ENCODE peak calls at places on chromosomes 13 and 19, in nine cellular contexts. B is PC-3, D is GM23338, X is GM23248, Z is Karpas-422, A is K562, T is heart left ventricle, U is fibroblast of lung, C is Caco-2. S is an unnamed sample. For H3K36me3, the result is how much of the 10 kb centered on the place peaks cover.

GRCh38 chr19:15453091-15453498 is 3.3 kb upstream of the WIZ start:
- DNase-seq in X (peak), U (no peak), C (no peak), B (no peak), D (peak), A (no peak), Z (no peak), T (peak), S (no peak)

GRCh38 chr13:37595162-37595561 is 3.4 kb downstream of the POSTN start:
- DNase-seq in B (no peak), U (peak), Z (no peak), D (peak), C (no peak), T (no peak), X (peak), A (no peak), S (peak)

GRCh38 chr19:21264416-21264815 is 64.8 kb downstream of the ZNF708 start:
- DNase-seq in Z (no peak), C (no peak), B (no peak), U (no peak), A (no peak), D (no peak), T (no peak), X (no peak), S (no peak)

GRCh38 chr13:77359171-77359570 is 32.3 kb upstream of the MYCBP2 start:
- DNase-seq in A (no peak), T (no peak), U (no peak), D (no peak), C (no peak), B (peak), Z (no peak), X (peak), S (no peak)

GRCh38 chr13:32175307-32175706 is 139.9 kb downstream of the ZAR1L start:
- DNase-seq in T (no peak), A (peak), C (no peak), Z (no peak), D (no peak), U (no peak), X (no peak), B (no peak), S (no peak)

GRCh38 chr13:91879360-91879759 is 480.9 kb downstream of the GPC5 start:
- DNase-seq in U (no peak), B (no peak), T (no peak), A (no peak), D (no peak), Z (no peak), C (no peak), X (no peak), S (no peak)

GRCh38 chr13:29429496-29429895 is 166.0 kb downstream of the SLC7A1 start:
- DNase-seq in Z (no peak), D (no peak), U (no peak), C (no peak), T (no peak), B (no peak), X (peak), A (no peak), S (peak)

GRCh38 chr13:45831851-45832250 is 19.7 kb downstream of the SIAH3 start:
- DNase-seq in T (no peak), D (no peak), A (no peak), B (no peak), X (no peak), U (no peak), C (no peak), Z (no peak), S (no peak)

GRCh38 chr13:105139380-105140285 is 1395.8 kb downstream of the EFNB2 start:
- DNase-seq in T (peak), B (no peak), C (peak), A (no peak), D (peak), X (no peak), U (peak), Z (peak), S (no peak)

GRCh38 chr13:33328691-33329090 is 43.1 kb upstream of the STARD13 start:
- DNase-seq in C (no peak), U (no peak), D (no peak), A (no peak), T (no peak), B (no peak), Z (no peak), X (no peak), S (peak)

GRCh38 chr13:51520524-51520923 is 63.7 kb upstream of the WDFY2 start:
- DNase-seq in B (peak), X (peak), D (no peak), T (no peak), A (no peak), Z (no peak), U (peak), C (no peak), S (peak)

GRCh38 chr13:111049791-111050538 is 65.1 kb upstream of the ARHGEF7 start:
- DNase-seq in C (no peak), B (peak), T (peak), A (peak), X (peak), U (peak), D (peak), Z (no peak), S (peak)

GRCh38 chr13:100149389-100149788 is 60.5 kb downstream of the PCCA start:
- DNase-seq in T (no peak), X (no peak), D (no peak), A (no peak), B (no peak), Z (no peak), C (no peak), U (no peak), S (no peak)

GRCh38 chr13:45682494-45683008 is 19.6 kb upstream of the CBY2 start:
- DNase-seq in T (no peak), Z (no peak), D (no peak), A (no peak), C (no peak), U (no peak), B (no peak), X (no peak), S (no peak)

GRCh38 chr13:114049026-114049425 is 75.2 kb upstream of the C13orf46 start:
- DNase-seq in D (no peak), Z (no peak), T (no peak), C (no peak), U (no peak), A (no peak), B (no peak), X (no peak), S (no peak)

GRCh38 chr13:44523176-44524017 is 52.7 kb downstream of the TSC22D1 start:
- DNase-seq in B (peak), C (no peak), U (peak), A (no peak), X (peak), T (no peak), Z (no peak), D (peak), S (peak)

GRCh38 chr13:74040200-74040599 is 94.0 kb downstream of the KLF12 start:
- DNase-seq in Z (peak), D (peak), U (peak), X (peak), T (peak), C (peak), B (peak), A (peak), S (no peak)

GRCh38 chr19:30069535-30070197 is 127.6 kb downstream of the URI1 start:
- DNase-seq in B (no peak), A (no peak), Z (no peak), D (no peak), U (no peak), C (no peak), X (no peak), T (no peak), S (no peak)

GRCh38 chr19:43739419-43739818 is 15.3 kb downstream of the SMG9 start:
- DNase-seq in T (no peak), B (no peak), U (no peak), X (no peak), A (no peak), C (no peak), Z (no peak), D (no peak), S (no peak)

DNA sequence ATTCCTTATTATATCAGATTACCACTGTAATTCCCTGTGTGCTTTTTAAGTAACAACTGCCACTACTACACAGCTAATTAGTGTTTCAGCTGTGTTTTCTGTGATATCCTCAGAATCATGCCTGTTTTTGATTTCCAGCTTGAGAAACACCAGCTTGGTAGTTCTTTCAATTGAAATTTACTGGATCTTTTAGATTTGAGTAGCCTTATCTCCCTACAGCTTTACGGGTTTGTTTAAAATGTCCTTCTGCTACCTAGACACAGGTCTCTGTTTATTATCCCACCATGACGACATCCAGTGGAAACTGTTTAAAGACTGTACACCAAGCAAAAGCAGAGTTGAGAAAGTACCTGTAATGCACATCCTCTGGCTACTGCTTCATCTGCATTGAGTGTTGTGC is 12.1 kb downstream of the HSPH1 start:
- DNase-seq in T (no peak), B (no peak), X (no peak), A (no peak), C (no peak), Z (no peak), D (no peak), U (no peak), S (no peak)
- H3K36me3 ChIP-seq in T (half or more), B (half or more), X (half or more), A (half or more), C (under half), Z (half or more), D (half or more), U (under half), S (half or more)

GRCh38 chr13:24489721-24490120 is 22.9 kb downstream of the PARP4 start:
- DNase-seq in A (no peak), B (no peak), D (no peak), Z (no peak), C (no peak), U (no peak), X (no peak), T (no peak), S (no peak)
- H3K36me3 ChIP-seq in A (under half), B (half or more), D (under half), Z (under half), C (under half), U (under half), X (half or more), T (half or more), S (half or more)

GRCh38 chr13:89577301-89577700 is 1770.2 kb upstream of the MIR17HG start:
- DNase-seq in Z (peak), U (no peak), D (peak), T (no peak), C (no peak), X (no peak), A (no peak), B (peak), S (no peak)

GRCh38 chr13:89568276-89568675 is 1779.2 kb upstream of the MIR17HG start:
- DNase-seq in A (no peak), C (no peak), U (peak), B (peak), T (no peak), Z (no peak), X (no peak), D (no peak), S (no peak)

GRCh38 chr13:89568746-89569145 is 1778.7 kb upstream of the MIR17HG start:
- DNase-seq in U (no peak), T (no peak), C (no peak), B (no peak), D (no peak), A (no peak), Z (no peak), X (no peak), S (no peak)

GRCh38 chr13:89571676-89572075 is 1775.8 kb upstream of the MIR17HG start:
- DNase-seq in T (no peak), A (no peak), C (no peak), U (no peak), Z (no peak), X (no peak), B (no peak), D (peak), S (no peak)

GRCh38 chr13:89574077-89574476 is 1773.4 kb upstream of the MIR17HG start:
- DNase-seq in U (no peak), X (no peak), D (no peak), A (no peak), Z (no peak), C (no peak), B (no peak), T (no peak), S (no peak)
- H3K36me3 ChIP-seq in U (under half), X (under half), D (under half), A (under half), Z (under half), C (under half), B (under half), T (under half), S (under half)

GRCh38 chr19:19634516-19635312 is 6.7 kb upstream of the LPAR2 start:
- DNase-seq in Z (no peak), B (no peak), X (no peak), A (no peak), U (no peak), D (no peak), C (no peak), T (no peak), S (no peak)

GRCh38 chr19:19635313-19635702 is 7.3 kb upstream of the LPAR2 start:
- DNase-seq in U (no peak), C (no peak), B (no peak), D (no peak), Z (no peak), A (no peak), X (no peak), T (no peak), S (no peak)

GRCh38 chr19:19632661-19633060 is 4.6 kb upstream of the LPAR2 start:
- DNase-seq in U (no peak), X (no peak), D (no peak), C (no peak), A (no peak), T (no peak), B (no peak), Z (no peak), S (no peak)

GRCh38 chr19:19636573-19636972 is 6.9 kb downstream of the GMIP start:
- DNase-seq in T (no peak), Z (no peak), D (no peak), B (no peak), A (no peak), C (no peak), X (no peak), U (no peak), S (no peak)

GRCh38 chr19:19633711-19634515 is 5.9 kb upstream of the LPAR2 start:
- DNase-seq in Z (no peak), A (no peak), T (no peak), C (no peak), D (no peak), U (no peak), X (no peak), B (no peak), S (no peak)
- H3K36me3 ChIP-seq in Z (under half), A (under half), T (half or more), C (under half), D (under half), U (under half), X (under half), B (under half), S (under half)

DNA sequence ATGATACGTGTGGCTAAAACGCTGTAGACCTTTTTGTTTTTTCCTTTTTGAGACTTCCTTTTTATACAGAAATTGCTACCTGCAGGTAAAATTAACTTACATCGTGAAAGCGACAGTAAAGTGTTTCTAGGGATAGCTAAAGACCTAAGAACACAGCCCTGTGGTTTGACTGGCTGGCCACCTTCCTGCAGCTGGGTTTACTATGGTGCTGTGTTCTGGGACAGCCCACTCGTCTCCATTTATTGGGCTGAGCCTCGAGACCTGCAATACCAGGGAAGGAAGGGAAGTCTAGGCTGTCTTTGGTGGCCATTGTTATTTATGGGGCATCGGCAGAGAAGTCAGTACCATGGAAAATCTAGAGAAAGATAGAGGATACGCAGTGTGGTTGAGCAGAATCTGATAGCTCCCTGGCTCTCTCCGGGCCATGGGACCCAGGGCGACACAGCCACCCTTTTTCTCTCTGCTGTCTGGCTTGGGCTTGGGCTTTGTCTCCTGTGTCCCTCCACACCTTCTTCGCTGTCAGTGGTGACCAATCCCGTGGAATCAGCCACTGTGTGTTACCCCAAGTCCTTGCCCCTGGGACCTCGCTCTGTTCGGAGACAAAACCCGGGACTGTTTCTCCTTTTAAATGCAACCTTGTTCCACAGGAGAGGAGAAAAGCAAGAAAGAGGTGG is 30.9 kb downstream of the ACTN4 start:
- DNase-seq in X (no peak), D (no peak), C (no peak), A (no peak), U (no peak), Z (no peak), T (no peak), B (no peak), S (no peak)
- H3K36me3 ChIP-seq in X (under half), D (under half), C (under half), A (half or more), U (under half), Z (under half), T (under half), B (half or more), S (under half)

GRCh38 chr13:102825400-102825799 is 20.4 kb upstream of the ERCC5 start:
- DNase-seq in X (no peak), A (no peak), Z (no peak), B (peak), U (no peak), T (no peak), D (peak), C (no peak), S (no peak)
- H3K36me3 ChIP-seq in X (under half), A (under half), Z (under half), B (under half), U (under half), T (half or more), D (under half), C (under half), S (under half)

DNA sequence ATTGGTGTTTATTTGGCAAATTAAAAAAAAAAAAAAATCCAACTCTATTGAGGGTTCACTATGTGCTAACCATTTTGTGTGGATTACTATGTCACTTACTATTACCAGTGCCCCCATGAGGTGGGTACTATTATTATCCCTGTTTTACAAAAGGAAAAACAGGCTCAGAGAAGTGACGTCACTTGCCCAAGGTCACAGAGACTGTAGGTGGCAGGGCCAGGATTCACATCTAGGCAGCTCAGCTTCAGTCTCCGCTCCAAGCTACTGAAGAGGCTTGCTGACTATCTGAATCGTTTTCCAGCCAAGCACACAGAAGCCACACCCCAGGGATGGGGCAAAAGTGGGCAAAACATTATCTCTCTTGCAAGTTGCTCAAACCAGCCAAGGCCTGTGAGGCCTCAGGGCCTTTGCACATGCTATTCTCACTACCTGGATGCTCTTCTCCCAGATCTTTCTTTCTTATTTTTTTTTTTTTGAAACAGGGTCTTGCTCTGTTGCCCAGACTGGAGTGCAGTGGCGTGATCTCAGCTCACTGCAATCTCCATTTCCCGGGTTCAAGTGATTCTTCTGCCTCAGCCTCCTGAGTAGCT is 4.8 kb upstream of the ANGPTL8 start:
- DNase-seq in T (no peak), U (no peak), Z (peak), D (no peak), X (no peak), A (no peak), B (peak), C (no peak), S (no peak)
- H3K36me3 ChIP-seq in T (under half), U (under half), Z (under half), D (under half), X (under half), A (under half), B (under half), C (under half), S (under half)

DNA sequence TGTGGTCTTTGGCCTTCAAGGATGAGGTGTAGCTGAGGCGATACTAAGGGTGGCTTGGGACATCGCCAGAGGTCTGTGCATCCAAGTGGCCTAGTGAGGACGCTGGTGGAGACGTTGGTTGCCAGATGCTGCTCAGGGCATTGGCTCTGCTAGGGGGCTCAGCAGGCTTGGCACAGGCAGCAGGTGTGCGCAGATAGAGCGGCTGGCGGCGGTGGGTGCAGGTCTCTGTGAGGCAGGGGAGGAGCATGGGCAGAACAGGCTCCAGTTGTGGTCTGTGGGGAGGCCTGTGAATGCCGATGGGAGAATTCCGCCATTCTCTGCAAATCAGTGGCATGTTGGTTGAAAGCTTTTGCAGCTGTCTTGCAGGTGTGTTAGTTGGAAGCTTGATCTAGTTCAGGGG is 21.2 kb downstream of the PRAM1 start:
- DNase-seq in Z (no peak), C (no peak), A (no peak), T (peak), U (no peak), B (no peak), X (no peak), D (no peak), S (no peak)
- H3K36me3 ChIP-seq in Z (under half), C (under half), A (half or more), T (half or more), U (under half), B (half or more), X (under half), D (half or more), S (half or more)

GRCh38 chr19:45355402-45355801 is 14.9 kb downstream of the KLC3 start:
- DNase-seq in C (no peak), X (no peak), Z (no peak), D (no peak), T (no peak), U (no peak), A (no peak), B (no peak), S (no peak)
- H3K36me3 ChIP-seq in C (under half), X (under half), Z (under half), D (under half), T (under half), U (under half), A (half or more), B (under half), S (half or more)